ENCODE peak calls at places on chromosomes 7 and 10, in ten cellular contexts. N is cardiac fibroblast; H is stimulated activated CD4-positive, alpha-beta T cell treated with anti-CD3 and anti-CD28 coated beads, Interleukin-1b, Interleukin-23, amount 100 ng/mL, for 24 hours; J is HL-60; P is neuronal stem cell; W is bronchial epithelial cell; G is M059J; B is T-cell; T is mesendoderm; K is GM03348. A is an unnamed sample.

GRCh38 chr10:4825868-4826787 is at the start of gene AKR1E2:
- DNase-seq in G (no peak), H (peak), T (peak), J (peak), W (peak), B (peak), K (peak), P (peak), N (peak), A (peak)

GRCh38 chr10:124545756-124546369 is 84.2 kb downstream of the LHPP start:
- DNase-seq in T (no peak), B (no peak), G (no peak), H (no peak), K (no peak), W (no peak), P (no peak), N (no peak), J (no peak), A (no peak)

GRCh38 chr7:50706469-50706937 is 76.2 kb downstream of the GRB10 start:
- DNase-seq in W (peak), G (peak), P (no peak), T (no peak), H (no peak), N (no peak), K (no peak), B (no peak), J (no peak), A (no peak)

GRCh38 chr10:13489035-13489434 is 39.8 kb downstream of the BEND7 start:
- DNase-seq in G (no peak), T (no peak), K (no peak), P (no peak), H (no peak), W (no peak), N (no peak), B (no peak), J (no peak), A (no peak)

GRCh38 chr7:31126976-31127375 is 74.9 kb downstream of the ADCYAP1R1 start:
- DNase-seq in N (peak), W (peak), H (no peak), B (no peak), T (no peak), J (no peak), K (peak), P (no peak), G (peak), A (no peak)

GRCh38 chr7:29192811-29193210 is 1.8 kb upstream of the CHN2 start:
- DNase-seq in G (no peak), W (no peak), B (no peak), P (no peak), N (no peak), K (no peak), T (no peak), H (no peak), J (no peak), A (no peak)

GRCh38 chr10:119479532-119479931 is 63.0 kb downstream of the RGS10 start:
- DNase-seq in P (peak), T (peak), J (no peak), H (no peak), B (no peak), W (no peak), G (no peak), N (no peak), K (no peak), A (no peak)

GRCh38 chr10:131453772-131454634 is 142.5 kb upstream of the TCERG1L start:
- DNase-seq in J (no peak), K (no peak), P (peak), H (peak), B (no peak), G (peak), N (peak), T (peak), W (no peak), A (peak)

GRCh38 chr10:114042895-114043531 is 653 bp upstream of the ADRB1 start:
- DNase-seq in W (peak), H (no peak), K (peak), G (peak), T (peak), B (no peak), N (no peak), P (no peak), J (peak), A (no peak)

GRCh38 chr10:681670-682318 is 7.7 kb downstream of the DIP2C start:
- DNase-seq in W (no peak), N (no peak), B (no peak), P (no peak), K (no peak), T (no peak), J (no peak), G (peak), H (no peak), A (no peak)

GRCh38 chr10:73589538-73590126 is 1.5 kb downstream of the USP54 start:
- DNase-seq in K (no peak), H (no peak), T (peak), J (no peak), N (peak), P (no peak), W (peak), B (no peak), G (peak), A (peak)

GRCh38 chr10:5476918-5477525 is 22.3 kb downstream of the CALML5 start:
- DNase-seq in N (no peak), G (no peak), B (no peak), T (peak), W (no peak), K (no peak), H (no peak), J (no peak), P (no peak), A (no peak)

GRCh38 chr10:100204370-100204769 is 18.5 kb upstream of the ERLIN1 start:
- DNase-seq in B (no peak), J (no peak), W (no peak), H (no peak), G (no peak), T (no peak), N (no peak), P (no peak), K (no peak), A (no peak)

GRCh38 chr10:51244739-51245138 is 170.5 kb downstream of the PRKG1 start:
- DNase-seq in G (peak), J (no peak), K (peak), N (peak), P (peak), W (no peak), B (no peak), T (peak), H (no peak), A (no peak)

GRCh38 chr7:159130820-159131219 is 13.8 kb downstream of the VIPR2 start:
- DNase-seq in J (no peak), K (no peak), G (no peak), B (no peak), H (no peak), N (no peak), T (no peak), P (no peak), W (no peak), A (no peak)

GRCh38 chr7:106177738-106178592 is 65.9 kb upstream of the SYPL1 start:
- DNase-seq in G (no peak), K (no peak), B (no peak), T (no peak), W (no peak), J (no peak), H (no peak), N (no peak), P (no peak), A (no peak)

GRCh38 chr10:93090619-93091018 is 16.9 kb downstream of the CYP26A1 start:
- DNase-seq in J (no peak), P (no peak), G (no peak), B (no peak), N (no peak), H (no peak), T (no peak), K (no peak), W (no peak), A (no peak)